ENCODE peak calls at places on chromosome 21, in nine cellular contexts. K is fibroblast of pulmonary artery, I is pancreas, Y is mesenteric fat pad, O is HCEC 1CT, A is spleen, X is GM23248, C is K562, R is left lung. J is an unnamed sample.

GRCh38 chr21:15029077-15029476 is 35.7 kb downstream of the NRIP1 start:
- DNase-seq in R (no peak), Y (no peak), I (no peak), A (no peak), X (no peak), O (no peak), C (no peak), K (no peak), J (no peak)

GRCh38 chr21:44966135-44967081 is 26.6 kb downstream of the SLX9 start:
- DNase-seq in X (no peak), K (peak; percentile 10), Y (no peak), C (no peak), R (peak; percentile 85), I (no peak), O (no peak), A (no peak), J (no peak)

GRCh38 chr21:22889445-22889844 is 1891.2 kb downstream of the NCAM2 start:
- DNase-seq in I (no peak), A (no peak), O (no peak), C (no peak), X (no peak), K (no peak), R (no peak), Y (no peak), J (no peak)

GRCh38 chr21:35475006-35475405 is 425.9 kb upstream of the RUNX1 start:
- DNase-seq in C (no peak), A (no peak), I (no peak), X (peak; percentile 52), K (peak; percentile 63), Y (no peak), R (no peak), O (peak; percentile 71), J (no peak)

GRCh38 chr21:45421846-45422775 is 17.1 kb downstream of the COL18A1 start:
- DNase-seq in I (peak; percentile 27), Y (no peak), K (no peak), A (peak; percentile 63), C (no peak), O (no peak), X (no peak), R (peak; percentile 65), J (no peak)

GRCh38 chr21:46096997-46097825 is 701 bp upstream of the COL6A2 start:
- DNase-seq in O (no peak), A (peak; percentile 70), Y (peak; percentile 89), C (peak; percentile 10), X (peak; percentile 60), K (no peak), R (peak; percentile 71), I (peak; percentile 34), J (no peak)

GRCh38 chr21:20026517-20026916 is 971.7 kb upstream of the NCAM2 start:
- DNase-seq in I (no peak), Y (no peak), R (no peak), X (no peak), A (no peak), C (no peak), K (no peak), O (no peak), J (no peak)

GRCh38 chr21:26769613-26770188 is 75.5 kb downstream of the ADAMTS1 start:
- DNase-seq in K (peak; percentile 78), X (peak; percentile 78), O (peak; percentile 67), I (no peak), C (no peak), Y (no peak), R (no peak), A (no peak), J (peak; percentile 61)

GRCh38 chr21:45129231-45129923 is 55.0 kb downstream of the ADARB1 start:
- DNase-seq in K (no peak), C (peak; percentile 50), R (peak; percentile 76), Y (no peak), A (peak; percentile 69), O (peak; percentile 80), X (peak; percentile 89), I (no peak), J (peak; percentile 51)

GRCh38 chr21:22352088-22352487 is 1353.9 kb downstream of the NCAM2 start:
- DNase-seq in R (no peak), C (no peak), Y (no peak), X (no peak), K (no peak), O (no peak), I (no peak), A (no peak), J (no peak)

GRCh38 chr21:22585558-22585957 is 1587.3 kb downstream of the NCAM2 start:
- DNase-seq in I (no peak), X (no peak), C (no peak), R (no peak), Y (no peak), O (no peak), K (no peak), A (no peak), J (no peak)

GRCh38 chr21:44694776-44695175 is 2.2 kb upstream of the KRTAP10-12 start:
- DNase-seq in A (no peak), K (no peak), I (no peak), X (no peak), O (no peak), R (no peak), Y (peak; percentile 60), C (no peak), J (no peak)

GRCh38 chr21:32826317-32827167 is 55.0 kb upstream of the PAXBP1 start:
- DNase-seq in O (peak; percentile 59), R (no peak), K (peak; percentile 80), Y (no peak), X (peak; percentile 75), A (no peak), I (no peak), C (peak; percentile 38), J (peak; percentile 79)

GRCh38 chr21:44449473-44450363 is 5.6 kb upstream of the LRRC3 start:
- DNase-seq in K (no peak), I (no peak), Y (peak; percentile 81), C (no peak), X (no peak), R (peak; percentile 74), A (peak; percentile 61), O (no peak), J (no peak)

GRCh38 chr21:45932922-45933502 is 48.6 kb upstream of the COL6A1 start:
- DNase-seq in A (no peak), I (no peak), C (no peak), O (no peak), R (no peak), Y (no peak), K (no peak), X (no peak), J (no peak)

GRCh38 chr21:34745557-34746255 is 76.9 kb downstream of the CLIC6 start:
- DNase-seq in I (peak; percentile 62), C (peak; percentile 89), Y (no peak), X (peak; percentile 90), R (peak; percentile 85), K (peak; percentile 89), A (peak; percentile 87), O (peak; percentile 89), J (peak; percentile 84)

GRCh38 chr21:46455575-46456385 is 2.9 kb upstream of the DIP2A start:
- DNase-seq in A (no peak), K (peak; percentile 93), O (peak; percentile 59), X (peak; percentile 84), C (peak; percentile 81), R (no peak), I (no peak), Y (peak; percentile 37), J (peak; percentile 98)

GRCh38 chr21:35291963-35292627 is 243.0 kb upstream of the RUNX1 start:
- DNase-seq in K (no peak), X (no peak), I (no peak), A (no peak), Y (no peak), C (no peak), R (no peak), O (peak; percentile 3), J (no peak)

GRCh38 chr21:27649323-27649722 is 682.4 kb upstream of the ADAMTS5 start:
- DNase-seq in R (no peak), A (no peak), K (peak; percentile 92), I (no peak), O (peak; percentile 93), Y (no peak), X (peak; percentile 95), C (no peak), J (peak; percentile 8)

GRCh38 chr21:44456915-44457736 is 1.8 kb downstream of the LRRC3 start:
- DNase-seq in R (peak; percentile 77), I (no peak), O (no peak), A (no peak), K (no peak), C (no peak), Y (no peak), X (no peak), J (no peak)

GRCh38 chr21:28212056-28212455 is 780.6 kb downstream of the LTN1 start:
- DNase-seq in X (no peak), Y (no peak), A (no peak), C (no peak), I (no peak), K (no peak), O (no peak), R (no peak), J (no peak)

GRCh38 chr21:43934116-43934515 is 69.1 kb downstream of the AGPAT3 start:
- DNase-seq in C (no peak), R (peak; percentile 54), I (no peak), K (no peak), O (no peak), Y (no peak), A (no peak), X (no peak), J (no peak)

GRCh38 chr21:35833991-35834390 is 226.3 kb downstream of the SETD4 start:
- DNase-seq in Y (no peak), I (no peak), X (no peak), K (peak; percentile 51), R (no peak), O (no peak), C (no peak), A (no peak), J (no peak)

GRCh38 chr21:37270576-37271365 is 3.6 kb upstream of the VPS26C start:
- DNase-seq in O (no peak), I (no peak), X (no peak), K (no peak), C (no peak), Y (no peak), R (no peak), A (no peak), J (no peak)

GRCh38 chr21:45407629-45408247 is 2.8 kb downstream of the COL18A1 start:
- DNase-seq in C (no peak), K (no peak), R (peak; percentile 43), Y (no peak), O (no peak), I (peak; percentile 13), A (peak; percentile 49), X (no peak), J (peak; percentile 20)

GRCh38 chr21:45252448-45252925 is 35.2 kb downstream of the POFUT2 start:
- DNase-seq in R (no peak), Y (peak; percentile 65), I (no peak), O (no peak), X (no peak), K (no peak), A (no peak), C (no peak), J (no peak)

GRCh38 chr21:18940791-18941190 is 537.2 kb upstream of the TMPRSS15 start:
- DNase-seq in O (no peak), I (no peak), A (no peak), C (no peak), X (no peak), K (no peak), Y (no peak), R (no peak), J (no peak)

J was measured in dermis blood vessel endothelial cell.